ENCODE peak calls at places on chromosomes 12 and 14, in five cellular contexts. One of them, this sample, is unnamed.

GRCh38 chr14:87343641-87344040 is 649.3 kb downstream of the GALC start:
- DNase-seq in pancreas: no peak
- DNase-seq in A549: no peak
- DNase-seq in right atrium auricular region: no peak
- DNase-seq in H9: no peak
- DNase-seq in this sample: no peak

GRCh38 chr14:60642270-60642789 is 6.9 kb downstream of the SIX1 start:
- DNase-seq in H9: peak
- DNase-seq in A549: no peak
- DNase-seq in right atrium auricular region: no peak
- DNase-seq in pancreas: peak
- DNase-seq in this sample: no peak

GRCh38 chr14:100747021-100747586 is 20.4 kb downstream of the DLK1 start:
- DNase-seq in pancreas: no peak
- DNase-seq in H9: peak
- DNase-seq in right atrium auricular region: no peak
- DNase-seq in A549: peak
- DNase-seq in this sample: peak

GRCh38 chr12:66319266-66319954 is 17.1 kb downstream of the HELB start:
- DNase-seq in A549: no peak
- DNase-seq in right atrium auricular region: no peak
- DNase-seq in pancreas: no peak
- DNase-seq in H9: no peak
- DNase-seq in this sample: no peak

GRCh38 chr14:22184157-22185025 is 404.6 kb downstream of the DAD1 start:
- DNase-seq in A549: no peak
- DNase-seq in right atrium auricular region: no peak
- DNase-seq in H9: no peak
- DNase-seq in pancreas: no peak
- DNase-seq in this sample: no peak

GRCh38 chr14:30020271-30020670 is 92.6 kb upstream of the PRKD1 start:
- DNase-seq in pancreas: no peak
- DNase-seq in H9: no peak
- DNase-seq in A549: no peak
- DNase-seq in right atrium auricular region: no peak
- DNase-seq in this sample: no peak

GRCh38 chr14:38065101-38065762 is 142.5 kb upstream of the SSTR1 start:
- DNase-seq in right atrium auricular region: no peak
- DNase-seq in A549: no peak
- DNase-seq in H9: no peak
- DNase-seq in pancreas: no peak
- DNase-seq in this sample: no peak

GRCh38 chr12:20482680-20483079 is 114.3 kb downstream of the PDE3A start:
- DNase-seq in H9: no peak
- DNase-seq in A549: no peak
- DNase-seq in pancreas: no peak
- DNase-seq in right atrium auricular region: no peak
- DNase-seq in this sample: no peak

GRCh38 chr12:82486524-82487235 is 128.4 kb downstream of the METTL25 start:
- DNase-seq in pancreas: no peak
- DNase-seq in H9: no peak
- DNase-seq in A549: no peak
- DNase-seq in right atrium auricular region: no peak
- DNase-seq in this sample: no peak

GRCh38 chr12:88310069-88310468 is 168.0 kb downstream of the TMTC3 start:
- DNase-seq in pancreas: no peak
- DNase-seq in A549: no peak
- DNase-seq in H9: no peak
- DNase-seq in right atrium auricular region: no peak
- DNase-seq in this sample: no peak

GRCh38 chr14:63454863-63455622 is 88.1 kb downstream of the PPP2R5E start:
- DNase-seq in A549: no peak
- DNase-seq in H9: no peak
- DNase-seq in right atrium auricular region: no peak
- DNase-seq in pancreas: no peak
- DNase-seq in this sample: no peak

DNA sequence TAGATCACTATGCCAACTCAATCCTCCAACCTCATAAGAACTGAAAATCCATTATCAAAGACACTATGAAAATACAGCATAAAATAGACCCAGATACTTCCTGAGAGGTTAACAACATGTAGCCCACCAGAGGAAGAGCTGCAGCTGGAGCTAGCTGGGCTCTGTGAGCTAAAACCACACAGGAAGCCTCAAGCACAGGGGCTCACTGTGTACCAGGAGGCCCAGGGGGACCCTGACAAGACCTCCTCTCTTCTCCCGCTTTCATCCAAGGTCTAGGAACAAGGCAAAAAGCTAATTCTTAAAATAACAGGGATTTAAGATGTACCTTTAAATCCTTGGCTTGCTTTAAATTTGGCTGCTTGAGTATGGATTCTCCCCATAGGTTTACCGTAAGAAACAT is 53.6 kb downstream of the EIF2S3B start:
- DNase-seq in A549: no peak
- DNase-seq in pancreas: no peak
- DNase-seq in H9: no peak
- DNase-seq in right atrium auricular region: no peak
- DNase-seq in this sample: no peak
- H3K27ac ChIP-seq in A549: no peak
- H3K27ac ChIP-seq in pancreas: no peak
- H3K27ac ChIP-seq in H9: no peak
- H3K27ac ChIP-seq in right atrium auricular region: no peak
- H3K27ac ChIP-seq in this sample: no peak

DNA sequence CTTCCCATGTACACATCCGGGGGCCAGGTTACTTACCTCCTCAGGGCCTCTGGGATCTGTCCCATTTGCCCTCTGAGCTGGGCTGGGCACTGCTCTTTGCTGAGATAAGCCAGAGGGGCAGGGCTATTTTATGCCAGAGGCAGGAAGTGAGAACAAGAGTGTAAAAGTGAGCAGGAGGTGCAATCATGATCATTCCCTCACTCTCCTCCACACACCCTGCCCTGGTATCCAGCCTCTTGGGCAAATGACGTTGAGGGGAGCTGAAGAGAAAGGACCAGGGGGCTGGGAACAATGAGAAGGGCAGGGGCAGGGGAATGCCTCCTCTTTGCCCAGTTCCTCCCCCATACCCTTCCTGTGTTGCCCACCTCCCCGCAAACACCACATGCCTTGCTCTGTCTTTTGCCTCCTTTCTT is 4.2 kb downstream of the LPAR5 start:
- DNase-seq in pancreas: peak
- DNase-seq in A549: no peak
- DNase-seq in right atrium auricular region: no peak
- DNase-seq in H9: no peak
- DNase-seq in this sample: no peak
- H3K27ac ChIP-seq in pancreas: no peak
- H3K27ac ChIP-seq in A549: no peak
- H3K27ac ChIP-seq in right atrium auricular region: no peak
- H3K27ac ChIP-seq in H9: no peak
- H3K27ac ChIP-seq in this sample: peak

GRCh38 chr12:122265931-122266771 is at the start of gene VPS33A:
- DNase-seq in A549: peak
- DNase-seq in right atrium auricular region: peak
- DNase-seq in H9: peak
- DNase-seq in pancreas: peak
- DNase-seq in this sample: peak

GRCh38 chr12:122265433-122265832 is 861 bp downstream of the VPS33A start:
- DNase-seq in right atrium auricular region: no peak
- DNase-seq in A549: peak
- DNase-seq in H9: no peak
- DNase-seq in pancreas: no peak
- DNase-seq in this sample: no peak
- H3K27ac ChIP-seq in right atrium auricular region: peak
- H3K27ac ChIP-seq in A549: peak
- H3K27ac ChIP-seq in H9: no peak
- H3K27ac ChIP-seq in pancreas: no peak
- H3K27ac ChIP-seq in this sample: peak

DNA sequence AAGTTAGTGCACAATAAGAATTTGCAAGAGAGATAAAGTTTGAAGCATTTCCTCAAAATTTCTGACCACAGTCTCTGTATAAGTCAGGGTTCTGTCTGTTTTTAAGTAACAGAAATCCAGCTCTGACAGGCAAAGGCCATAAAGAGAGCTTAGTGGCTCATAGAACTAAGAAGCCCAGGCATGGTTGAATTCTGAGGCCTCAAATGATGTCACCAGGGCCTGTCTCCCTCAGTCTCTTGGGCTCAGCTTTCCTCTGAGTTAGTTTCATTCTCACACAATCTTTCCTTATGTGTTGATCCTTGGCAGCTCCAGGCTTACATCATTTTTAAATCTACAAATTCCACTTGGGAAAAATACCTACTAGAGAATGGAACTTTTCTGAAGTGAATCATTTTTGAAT is 173.4 kb upstream of the ATP2B1 start:
- DNase-seq in H9: no peak
- DNase-seq in A549: no peak
- DNase-seq in pancreas: no peak
- DNase-seq in right atrium auricular region: no peak
- DNase-seq in this sample: no peak
- H3K27ac ChIP-seq in H9: no peak
- H3K27ac ChIP-seq in A549: no peak
- H3K27ac ChIP-seq in pancreas: no peak
- H3K27ac ChIP-seq in right atrium auricular region: no peak
- H3K27ac ChIP-seq in this sample: no peak